ENCODE peak calls at places on chromosomes 4 and X, in four cellular contexts. C is activated gamma-delta T cell treated with Interleukin-2 at 50 U/mL for 16 hours; T is stimulated activated CD4-positive, alpha-beta T cell treated with anti-CD3 and anti-CD28 coated beads, Interleukin-4, amount 100 ng/mL, for 48 hours; M is iPS DF 6.9. S is an unnamed sample.

GRCh38 chr4:125041372-125041930 is 273.3 kb upstream of the FAT4 start:
- DNase-seq in C (no peak), T (no peak), M (no peak), S (no peak)

GRCh38 chrX:17814059-17814458 is 47.0 kb downstream of the RAI2 start:
- DNase-seq in C (no peak), T (no peak), M (no peak), S (no peak)

GRCh38 chr4:114396808-114397207 is 201.8 kb upstream of the UGT8 start:
- DNase-seq in C (no peak), T (no peak), M (no peak), S (no peak)

GRCh38 chr4:70603856-70604255 is 11.8 kb downstream of the AMBN start:
- DNase-seq in C (no peak), T (no peak), M (no peak), S (no peak)

GRCh38 chrX:2561461-2561860 is 60.7 kb upstream of the DHRSX start:
- DNase-seq in C (no peak), T (no peak), M (no peak), S (no peak)

GRCh38 chr4:79209822-79210635 is 115.8 kb downstream of the NAA11 start:
- DNase-seq in C (no peak), T (no peak), M (no peak), S (no peak)

GRCh38 chr4:88202443-88202842 is 44.0 kb upstream of the ABCG2 start:
- DNase-seq in C (no peak), T (no peak), M (no peak), S (no peak)

GRCh38 chr4:14070289-14070880 is 442.9 kb upstream of the BOD1L1 start:
- DNase-seq in C (no peak), T (no peak), M (no peak), S (no peak)

GRCh38 chrX:74419861-74420193 is 1.5 kb upstream of the SLC16A2 start:
- DNase-seq in C (no peak), T (no peak), M (no peak), S (no peak)

GRCh38 chr4:140971077-140971792 is 162.0 kb downstream of the RNF150 start:
- DNase-seq in C (no peak), T (no peak), M (no peak), S (no peak)

GRCh38 chr4:38141808-38142500 is 181.8 kb downstream of the PTTG2 start:
- DNase-seq in C (no peak), T (no peak), M (no peak), S (no peak)

GRCh38 chr4:55080174-55080865 is 45.1 kb downstream of the KDR start:
- DNase-seq in C (no peak), T (no peak), M (no peak), S (no peak)

GRCh38 chr4:56655209-56655626 is 25.9 kb downstream of the HOPX start:
- DNase-seq in C (peak), T (no peak), M (no peak), S (no peak)

GRCh38 chr4:3353747-3354454 is 61.1 kb downstream of the RGS12 start:
- DNase-seq in C (no peak), T (no peak), M (no peak), S (no peak)

GRCh38 chrX:34563809-34564208 is 93.3 kb downstream of the TMEM47 start:
- DNase-seq in C (no peak), T (no peak), M (no peak), S (no peak)

GRCh38 chr4:175562111-175562510 is 250.0 kb downstream of the GPM6A start:
- DNase-seq in C (no peak), T (no peak), M (no peak), S (no peak)

GRCh38 chr4:47623916-47624554 is 139.0 kb downstream of the ATP10D start:
- DNase-seq in C (no peak), T (no peak), M (no peak), S (no peak)

GRCh38 chrX:118254611-118255010 is 91.3 kb upstream of the WDR44 start:
- DNase-seq in C (peak), T (peak), M (peak), S (no peak)

GRCh38 chr4:185865901-185866328 is 53.9 kb upstream of the SORBS2 start:
- DNase-seq in C (no peak), T (no peak), M (no peak), S (no peak)

GRCh38 chr4:183136880-183137279 is 37.8 kb downstream of the WWC2 start:
- DNase-seq in C (no peak), T (no peak), M (no peak), S (no peak)

GRCh38 chrX:19372170-19373033 is 28.7 kb downstream of the PDHA1 start:
- DNase-seq in C (peak), T (peak), M (no peak), S (peak)

GRCh38 chrX:55007633-55008032 is 7.5 kb downstream of the APEX2 start:
- DNase-seq in C (no peak), T (no peak), M (no peak), S (no peak)

GRCh38 chr4:60729194-60729593 is 470.9 kb upstream of the ADGRL3 start:
- DNase-seq in C (no peak), T (no peak), M (no peak), S (no peak)

GRCh38 chr4:26490111-26490979 is at the start of gene CCKAR:
- DNase-seq in C (no peak), T (no peak), M (no peak), S (no peak)

GRCh38 chr4:75254745-75255144 is 259.5 kb downstream of the RCHY1 start:
- DNase-seq in C (no peak), T (no peak), M (no peak), S (no peak)

GRCh38 chr4:95108883-95109421 is 351.2 kb downstream of the BMPR1B start:
- DNase-seq in C (no peak), T (no peak), M (no peak), S (no peak)

GRCh38 chr4:165720411-165721082 is 152.5 kb upstream of the TLL1 start:
- DNase-seq in C (no peak), T (no peak), M (no peak), S (no peak)

GRCh38 chrX:38560776-38561125 is 591 bp upstream of the TSPAN7 start:
- DNase-seq in C (no peak), T (no peak), M (no peak), S (no peak)

GRCh38 chrX:1242901-1243402 is 25.7 kb upstream of the CSF2RA start:
- DNase-seq in C (no peak), T (no peak), M (no peak), S (no peak)

GRCh38 chr4:181569553-181569952 is 673.6 kb upstream of the TENM3 start:
- DNase-seq in C (no peak), T (no peak), M (no peak), S (no peak)

GRCh38 chr4:24070117-24070516 is 180.3 kb upstream of the PPARGC1A start:
- DNase-seq in C (no peak), T (no peak), M (no peak), S (no peak)